ENCODE peak calls at places on chromosomes 2 and 18, in ten cellular contexts. A is HepG2, E is GM12892, T is tibial nerve, H is heart left ventricle, P is esophagus squamous epithelium, U is body of pancreas, R is IMR-90, V is ovary, K is A549. Z is an unnamed sample.

GRCh38 chr2:158056875-158057274 is 44.8 kb upstream of the UPP2 start:
- DNase-seq in A (peak; percentile 22), E (no peak), T (no peak), H (no peak), P (no peak), U (no peak), R (no peak), V (no peak), K (no peak), Z (no peak)

GRCh38 chr2:121699421-121700328 is 37.0 kb downstream of the NIFK start:
- DNase-seq in A (peak; percentile 52), E (peak; percentile 59), T (no peak), H (peak; percentile 16), P (peak; percentile 13), U (peak; percentile 64), R (peak; percentile 84), V (no peak), K (peak; percentile 78), Z (peak; percentile 81)

GRCh38 chr2:2036686-2037085 is 292.4 kb upstream of the PXDN start:
- DNase-seq in A (no peak), E (no peak), T (no peak), H (no peak), P (no peak), U (no peak), R (no peak), V (no peak), K (no peak), Z (no peak)

GRCh38 chr18:59298871-59299270 is 19.6 kb downstream of the CPLX4 start:
- DNase-seq in A (no peak), E (no peak), T (no peak), H (no peak), P (no peak), U (no peak), R (no peak), V (no peak), K (no peak), Z (no peak)

GRCh38 chr18:14974088-14974487 is 226.1 kb downstream of the ANKRD30B start:
- DNase-seq in A (no peak), E (no peak), T (no peak), H (no peak), P (no peak), U (no peak), R (no peak), V (no peak), K (no peak), Z (no peak)

GRCh38 chr2:173963323-173963816 is 1.8 kb downstream of the SP3 start:
- DNase-seq in A (peak; percentile 71), E (peak; percentile 19), T (peak; percentile 41), H (no peak), P (no peak), U (no peak), R (peak; percentile 75), V (no peak), K (peak; percentile 76), Z (peak; percentile 63)

GRCh38 chr2:149617057-149617456 is 29.5 kb upstream of the MMADHC start:
- DNase-seq in A (no peak), E (no peak), T (no peak), H (no peak), P (no peak), U (no peak), R (no peak), V (no peak), K (no peak), Z (no peak)

GRCh38 chr2:207869784-207870778 is 100.4 kb upstream of the FZD5 start:
- DNase-seq in A (peak; percentile 100), E (no peak), T (no peak), H (no peak), P (no peak), U (peak; percentile 42), R (peak; percentile 83), V (no peak), K (peak; percentile 83), Z (peak; percentile 58)

GRCh38 chr2:96531366-96531765 is 5.2 kb upstream of the ARID5A start:
- DNase-seq in A (no peak), E (no peak), T (no peak), H (no peak), P (no peak), U (no peak), R (no peak), V (peak; percentile 50), K (no peak), Z (no peak)

GRCh38 chr2:96533292-96534073 is 3.1 kb upstream of the ARID5A start:
- DNase-seq in A (no peak), E (no peak), T (peak; percentile 88), H (peak; percentile 90), P (no peak), U (peak; percentile 44), R (peak; percentile 34), V (peak; percentile 67), K (no peak), Z (peak; percentile 71)

GRCh38 chr2:96532641-96533291 is 3.8 kb upstream of the ARID5A start:
- DNase-seq in A (no peak), E (no peak), T (no peak), H (no peak), P (no peak), U (no peak), R (no peak), V (no peak), K (no peak), Z (no peak)

GRCh38 chr2:96530474-96531357 is 5.8 kb upstream of the ARID5A start:
- DNase-seq in A (no peak), E (no peak), T (no peak), H (no peak), P (no peak), U (no peak), R (no peak), V (no peak), K (no peak), Z (peak; percentile 10)

GRCh38 chr2:96531872-96532505 is 4.6 kb upstream of the ARID5A start:
- DNase-seq in A (no peak), E (peak; percentile 57), T (peak; percentile 100), H (peak; percentile 95), P (peak; percentile 66), U (peak; percentile 88), R (peak; percentile 99), V (peak; percentile 97), K (peak; percentile 83), Z (peak; percentile 95)
- TF ChIP-seq POLR2A in A (no peak), E (no peak), T (peak; percentile 70), H (no peak), P (peak; percentile 72), U (peak; percentile 26), R (peak; percentile 28), V (peak; percentile 79), K (no peak), Z (peak; percentile 45)

GRCh38 chr2:42099431-42100173 is 51.8 kb downstream of the PKDCC start:
- DNase-seq in A (no peak), E (no peak), T (no peak), H (no peak), P (no peak), U (no peak), R (no peak), V (no peak), K (no peak), Z (no peak)

GRCh38 chr2:42102606-42103450 is 55.0 kb downstream of the PKDCC start:
- DNase-seq in A (no peak), E (no peak), T (no peak), H (peak; percentile 82), P (peak; percentile 29), U (peak; percentile 66), R (no peak), V (peak; percentile 79), K (no peak), Z (peak; percentile 44)

GRCh38 chr2:42100696-42101585 is 53.1 kb downstream of the PKDCC start:
- DNase-seq in A (no peak), E (no peak), T (no peak), H (peak; percentile 71), P (no peak), U (peak; percentile 73), R (peak; percentile 69), V (peak; percentile 73), K (no peak), Z (peak; percentile 71)

GRCh38 chr2:42103829-42104228 is 56.0 kb downstream of the PKDCC start:
- DNase-seq in A (no peak), E (no peak), T (no peak), H (no peak), P (no peak), U (no peak), R (no peak), V (no peak), K (no peak), Z (no peak)

DNA sequence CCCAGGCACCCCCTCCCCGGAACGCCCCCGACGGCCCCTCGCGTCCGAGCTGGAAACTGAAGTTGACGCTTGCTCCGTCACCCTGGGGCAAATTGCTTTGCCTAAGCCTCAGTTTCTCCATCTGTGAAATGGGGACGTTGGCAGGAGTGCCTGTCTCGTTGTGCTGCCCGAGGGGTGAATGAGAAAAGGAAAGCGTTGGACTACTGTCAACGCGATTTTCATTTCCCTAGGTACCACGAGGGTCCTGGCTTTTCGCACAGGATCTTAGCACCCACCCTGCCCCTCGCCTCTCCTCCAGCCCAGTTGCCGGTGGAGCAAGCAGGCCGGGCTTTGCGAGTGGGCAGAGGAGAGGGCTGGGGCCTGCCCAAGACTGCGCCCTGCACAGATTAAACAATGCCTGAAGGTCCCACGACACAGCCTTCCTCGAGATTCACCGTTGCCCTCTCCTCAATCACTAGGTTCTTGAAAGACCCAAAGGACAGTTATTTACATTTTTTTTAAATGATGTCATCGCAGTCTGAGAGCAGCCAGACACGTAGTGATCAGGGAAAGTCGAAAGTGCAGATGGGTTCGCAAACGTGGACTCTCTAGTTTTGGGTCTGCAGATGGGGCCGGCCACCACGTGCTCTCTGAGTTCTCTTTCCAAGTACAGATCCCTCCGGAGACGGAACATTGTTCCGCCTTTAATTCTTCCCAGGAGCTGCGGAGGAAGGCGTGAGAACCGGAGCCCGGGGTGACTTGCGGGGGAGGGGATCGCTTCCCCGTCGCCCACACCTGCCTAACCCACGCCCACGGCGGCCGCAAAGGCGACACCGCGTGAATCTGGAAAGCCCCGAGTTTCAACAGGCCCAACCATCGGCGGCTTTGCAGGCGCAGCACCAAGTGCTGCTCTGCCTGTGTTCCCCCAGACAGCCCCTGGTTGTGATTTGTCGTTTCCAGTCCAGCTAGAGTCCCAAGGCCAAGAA is 54.1 kb downstream of the PKDCC start:
- DNase-seq in A (peak; percentile 71), E (peak; percentile 77), T (peak; percentile 65), H (peak; percentile 76), P (peak; percentile 25), U (peak; percentile 50), R (peak; percentile 93), V (peak; percentile 75), K (no peak), Z (peak; percentile 59)
- TF ChIP-seq POLR2A in A (no peak), E (peak; percentile 59), T (peak; percentile 9), H (no peak), P (no peak), U (peak; percentile 26), R (peak; percentile 50), V (no peak), K (no peak), Z (no peak)

GRCh38 chr2:71129114-71129890 is 727 bp downstream of the MCEE start:
- DNase-seq in A (no peak), E (no peak), T (peak; percentile 5), H (no peak), P (no peak), U (no peak), R (peak; percentile 5), V (no peak), K (no peak), Z (no peak)

GRCh38 chr2:71126957-71127356 is 3.1 kb downstream of the MCEE start:
- DNase-seq in A (no peak), E (no peak), T (no peak), H (no peak), P (no peak), U (no peak), R (no peak), V (no peak), K (no peak), Z (no peak)

GRCh38 chr2:71133603-71134002 is 3.2 kb downstream of the MPHOSPH10 start:
- DNase-seq in A (no peak), E (no peak), T (no peak), H (no peak), P (no peak), U (no peak), R (no peak), V (no peak), K (no peak), Z (no peak)

GRCh38 chr2:71130325-71131260 is at the start of gene MPHOSPH10:
- DNase-seq in A (peak; percentile 85), E (peak; percentile 58), T (peak; percentile 77), H (peak; percentile 90), P (peak; percentile 64), U (peak; percentile 92), R (peak; percentile 90), V (peak; percentile 84), K (peak; percentile 94), Z (peak; percentile 92)

GRCh38 chr2:71129891-71130324 is at the start of gene MCEE:
- DNase-seq in A (peak; percentile 85), E (peak; percentile 71), T (peak; percentile 84), H (peak; percentile 91), P (peak; percentile 53), U (peak; percentile 94), R (peak; percentile 79), V (peak; percentile 85), K (peak; percentile 91), Z (peak; percentile 90)
- TF ChIP-seq POLR2A in A (peak; percentile 88), E (no peak), T (peak; percentile 57), H (no peak), P (peak; percentile 75), U (peak; percentile 92), R (peak; percentile 70), V (peak; percentile 52), K (peak; percentile 94), Z (peak; percentile 38)

GRCh38 chr2:3379339-3379646 is 201 bp upstream of the TRAPPC12 start:
- DNase-seq in A (no peak), E (no peak), T (no peak), H (no peak), P (no peak), U (no peak), R (no peak), V (no peak), K (no peak), Z (no peak)

GRCh38 chr2:3377612-3378432 is at the start of gene EIPR1:
- DNase-seq in A (peak; percentile 99), E (peak; percentile 90), T (peak; percentile 97), H (peak; percentile 98), P (peak; percentile 91), U (peak; percentile 99), R (peak; percentile 98), V (peak; percentile 96), K (peak; percentile 100), Z (peak; percentile 100)

GRCh38 chr2:3377279-3377611 is 373 bp downstream of the EIPR1 start:
- DNase-seq in A (peak; percentile 75), E (no peak), T (no peak), H (no peak), P (no peak), U (no peak), R (peak; percentile 41), V (no peak), K (peak; percentile 70), Z (no peak)

GRCh38 chr2:3376821-3377220 is 797 bp downstream of the EIPR1 start:
- DNase-seq in A (no peak), E (no peak), T (no peak), H (no peak), P (no peak), U (no peak), R (no peak), V (no peak), K (no peak), Z (no peak)

GRCh38 chr2:3379647-3380534 is at the start of gene TRAPPC12:
- DNase-seq in A (peak; percentile 95), E (peak; percentile 75), T (peak; percentile 83), H (peak; percentile 90), P (peak; percentile 50), U (peak; percentile 92), R (peak; percentile 80), V (peak; percentile 86), K (peak; percentile 96), Z (peak; percentile 90)
- TF ChIP-seq POLR2A in A (peak; percentile 94), E (peak; percentile 95), T (peak; percentile 69), H (no peak), P (peak; percentile 85), U (peak; percentile 88), R (peak; percentile 91), V (peak; percentile 72), K (peak; percentile 88), Z (peak; percentile 83)